ENCODE peak calls at places on chromosome 9, in seven cellular contexts. X, K, U, W, N, V and L are unnamed samples. For H3K4me1, the result is how much of the 10 kb centered on the place peaks cover.

GRCh38 chr9:131734165-131734610 is 5.7 kb downstream of the RAPGEF1 start:
- DNase-seq in X (no peak), K (no peak), U (no peak), W (peak), N (peak), V (peak), L (no peak)

GRCh38 chr9:133536080-133536479 is 1.6 kb downstream of the ADAMTSL2 start:
- DNase-seq in X (no peak), K (no peak), U (no peak), W (no peak), N (no peak), V (no peak), L (no peak)

GRCh38 chr9:33687779-33688178 is 107.6 kb upstream of the PRSS3 start:
- DNase-seq in X (no peak), K (no peak), U (no peak), W (no peak), N (no peak), V (no peak), L (no peak)

GRCh38 chr9:114880276-114880891 is 50.0 kb downstream of the TNFSF8 start:
- DNase-seq in X (no peak), K (no peak), U (no peak), W (no peak), N (no peak), V (no peak), L (no peak)

GRCh38 chr9:27162045-27162444 is 53.0 kb downstream of the TEK start:
- DNase-seq in X (no peak), K (no peak), U (no peak), W (no peak), N (no peak), V (no peak), L (no peak)

GRCh38 chr9:76394896-76395244 is 644 bp upstream of the RFK start:
- DNase-seq in X (no peak), K (peak), U (peak), W (peak), N (peak), V (peak), L (peak)

GRCh38 chr9:87781331-87781730 is 55.4 kb downstream of the CTSL start:
- DNase-seq in X (no peak), K (no peak), U (no peak), W (no peak), N (no peak), V (no peak), L (no peak)

GRCh38 chr9:129363216-129363873 is 185.3 kb upstream of the IER5L start:
- DNase-seq in X (no peak), K (no peak), U (no peak), W (no peak), N (no peak), V (no peak), L (no peak)

GRCh38 chr9:18023332-18023731 is 444.5 kb downstream of the SH3GL2 start:
- DNase-seq in X (no peak), K (no peak), U (peak), W (no peak), N (no peak), V (no peak), L (no peak)

GRCh38 chr9:89365532-89365912 is 47.2 kb downstream of the SECISBP2 start:
- DNase-seq in X (peak), K (no peak), U (no peak), W (no peak), N (no peak), V (no peak), L (no peak)

GRCh38 chr9:35954942-35955546 is 2.9 kb downstream of the OR2S2 start:
- DNase-seq in X (no peak), K (no peak), U (peak), W (peak), N (peak), V (peak), L (no peak)

GRCh38 chr9:69946800-69947437 is 96.7 kb upstream of the MAMDC2 start:
- DNase-seq in X (no peak), K (no peak), U (peak), W (no peak), N (no peak), V (no peak), L (no peak)

GRCh38 chr9:111961011-111961410 is 64.4 kb downstream of the UGCG start:
- DNase-seq in X (no peak), K (no peak), U (no peak), W (no peak), N (no peak), V (no peak), L (no peak)

GRCh38 chr9:73269430-73270101 is 117.9 kb downstream of the ANXA1 start:
- DNase-seq in X (no peak), K (no peak), U (peak), W (no peak), N (no peak), V (no peak), L (no peak)

GRCh38 chr9:126860757-126861466 is 473 bp downstream of the ZBTB34 start:
- DNase-seq in X (no peak), K (peak), U (peak), W (peak), N (peak), V (peak), L (no peak)

GRCh38 chr9:14383296-14383695 is 69.4 kb upstream of the NFIB start:
- DNase-seq in X (no peak), K (no peak), U (no peak), W (peak), N (no peak), V (no peak), L (no peak)

GRCh38 chr9:86406366-86406765 is 52.2 kb upstream of the TUT7 start:
- DNase-seq in X (no peak), K (no peak), U (no peak), W (no peak), N (no peak), V (peak), L (no peak)

GRCh38 chr9:108168451-108168850 is 678.9 kb upstream of the KLF4 start:
- DNase-seq in X (no peak), K (no peak), U (no peak), W (no peak), N (no peak), V (no peak), L (no peak)

GRCh38 chr9:69433426-69433825 is 108.4 kb downstream of the ENTREP1 start:
- DNase-seq in X (no peak), K (no peak), U (no peak), W (no peak), N (no peak), V (no peak), L (no peak)

GRCh38 chr9:131668439-131669233 is 71.2 kb downstream of the RAPGEF1 start:
- DNase-seq in X (no peak), K (no peak), U (no peak), W (peak), N (peak), V (peak), L (no peak)

GRCh38 chr9:133951265-133951664 is 40.9 kb downstream of the VAV2 start:
- DNase-seq in X (no peak), K (no peak), U (no peak), W (peak), N (no peak), V (no peak), L (no peak)

GRCh38 chr9:133111461-133112360 is 9.3 kb downstream of the RALGDS start:
- DNase-seq in X (peak), K (peak), U (no peak), W (peak), N (no peak), V (no peak), L (no peak)

GRCh38 chr9:81456431-81456970 is 232.8 kb downstream of the TLE1 start:
- DNase-seq in X (no peak), K (no peak), U (no peak), W (no peak), N (no peak), V (no peak), L (no peak)

GRCh38 chr9:89657765-89658164 is 53.0 kb downstream of the GADD45G start:
- DNase-seq in X (no peak), K (no peak), U (no peak), W (no peak), N (no peak), V (no peak), L (no peak)

GRCh38 chr9:134722120-134722701 is 80.6 kb downstream of the COL5A1 start:
- DNase-seq in X (no peak), K (no peak), U (no peak), W (no peak), N (no peak), V (no peak), L (no peak)

GRCh38 chr9:126347911-126348760 is 21.5 kb downstream of the MVB12B start:
- DNase-seq in X (no peak), K (peak), U (peak), W (no peak), N (peak), V (no peak), L (no peak)

GRCh38 chr9:18115131-18115530 is 358.8 kb upstream of the ADAMTSL1 start:
- DNase-seq in X (peak), K (no peak), U (no peak), W (no peak), N (no peak), V (no peak), L (no peak)

GRCh38 chr9:81529556-81530193 is 159.7 kb downstream of the TLE1 start:
- DNase-seq in X (no peak), K (no peak), U (peak), W (peak), N (peak), V (peak), L (peak)

DNA sequence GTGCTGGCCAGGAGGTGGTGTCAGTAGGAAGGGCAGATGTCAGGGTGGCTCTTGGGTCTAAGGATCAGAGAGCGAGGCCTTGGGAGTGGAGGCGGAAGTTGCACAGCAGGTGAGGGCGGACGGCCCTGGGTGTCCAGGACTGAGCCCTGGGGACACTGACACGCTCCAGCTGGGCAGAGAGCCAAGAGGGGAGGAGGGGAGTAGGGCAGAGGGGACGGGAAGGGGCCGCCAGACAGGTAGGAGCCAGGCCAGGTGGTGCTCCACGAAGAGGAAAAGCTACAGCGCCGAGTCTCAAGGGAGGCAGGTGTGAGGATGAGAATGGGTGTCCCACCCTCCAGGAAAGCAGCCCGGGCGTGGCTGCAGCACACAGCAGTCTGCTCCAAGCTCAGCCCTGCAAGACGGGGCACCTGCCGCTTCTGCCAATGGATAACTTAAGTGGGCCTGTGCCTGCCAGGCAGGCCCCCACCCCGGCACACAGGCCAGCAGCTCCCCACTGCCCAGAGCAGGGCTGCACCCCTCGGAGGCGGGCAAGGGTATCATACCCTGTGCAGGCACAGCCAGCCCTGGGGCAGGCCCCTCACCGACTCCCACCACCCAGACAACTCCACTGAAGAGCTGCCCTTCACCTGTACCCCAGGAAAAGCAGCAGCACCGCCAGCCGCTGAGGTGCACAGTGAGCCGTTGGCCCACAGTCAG is 4.9 kb downstream of the TPRN start:
- DNase-seq in X (no peak), K (no peak), U (no peak), W (no peak), N (peak), V (peak), L (no peak)
- H3K4me1 ChIP-seq in X (under half), K (under half), U (under half), W (under half), N (half or more), V (half or more), L (half or more)

GRCh38 chr9:79341561-79341960 is 230.2 kb upstream of the TLE4 start:
- DNase-seq in X (no peak), K (no peak), U (no peak), W (no peak), N (no peak), V (no peak), L (no peak)

GRCh38 chr9:79352322-79352721 is 219.4 kb upstream of the TLE4 start:
- DNase-seq in X (no peak), K (no peak), U (peak), W (no peak), N (no peak), V (no peak), L (no peak)

GRCh38 chr9:79346350-79347020 is 225.3 kb upstream of the TLE4 start:
- DNase-seq in X (no peak), K (no peak), U (no peak), W (no peak), N (no peak), V (no peak), L (no peak)
- H3K4me3 ChIP-seq in X (no peak), K (no peak), U (no peak), W (no peak), N (no peak), V (no peak), L (no peak)

DNA sequence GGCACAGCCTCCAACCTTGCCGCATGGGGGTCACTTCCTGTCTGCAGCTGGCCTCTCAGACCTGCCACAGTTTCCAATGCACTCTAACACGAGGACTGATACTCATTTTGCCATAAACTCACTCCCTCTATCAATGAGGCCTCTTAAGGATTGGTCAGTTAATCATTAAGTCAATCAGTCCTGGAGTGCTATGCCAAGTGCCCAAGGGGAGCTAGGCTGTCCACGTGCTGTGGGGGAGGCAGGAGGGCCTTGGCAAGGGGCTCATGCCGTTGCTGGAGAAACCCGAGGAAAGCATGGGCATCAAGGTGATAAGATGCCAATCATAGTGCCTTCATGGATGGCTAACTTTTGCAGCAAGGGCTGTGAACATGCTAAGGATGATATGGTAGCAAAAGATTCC is 1.7 kb upstream of the ALDH1B1 start:
- DNase-seq in X (no peak), K (no peak), U (no peak), W (no peak), N (no peak), V (no peak), L (no peak)
- H3K27ac ChIP-seq in X (no peak), K (no peak), U (no peak), W (no peak), N (no peak), V (no peak), L (peak)

DNA sequence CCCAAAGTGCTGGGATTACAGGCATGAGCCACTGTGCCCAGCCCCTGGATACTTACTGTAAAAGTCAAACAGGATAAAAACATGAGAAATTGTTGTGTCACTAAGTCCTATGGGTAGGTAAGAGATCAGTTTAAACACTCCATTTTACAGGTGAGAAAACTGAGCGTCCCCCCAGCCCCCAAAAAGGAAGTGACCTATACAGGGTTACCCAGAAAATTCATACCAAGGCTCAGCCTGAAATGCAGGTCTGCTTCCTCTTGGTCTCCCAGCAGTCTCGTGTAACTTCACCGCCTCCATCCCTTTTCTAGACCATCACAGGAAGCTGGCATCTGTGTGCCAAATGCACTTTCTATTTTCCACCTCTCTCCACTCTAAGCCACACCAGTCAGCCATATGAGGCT is 57.2 kb downstream of the TMOD1 start:
- DNase-seq in X (no peak), K (no peak), U (no peak), W (no peak), N (no peak), V (no peak), L (no peak)
- H3K4me1 ChIP-seq in X (under half), K (under half), U (under half), W (under half), N (under half), V (under half), L (under half)